ENCODE peak calls at places on chromosomes 16 and 17, in nine cellular contexts. One of them, this sample, is unnamed.
A peak's percentile ranks its signal among the peaks of the same experiment; 100 is the strongest.

GRCh38 chr16:83833921-83834320 is 26.1 kb downstream of the HSBP1 start:
- DNase-seq in HFF-Myc: no peak
- DNase-seq in astrocyte of the spinal cord: no peak
- DNase-seq in thoracic aorta: no peak
- DNase-seq in naive thymus-derived CD8-positive, alpha-beta T cell: no peak
- DNase-seq in tibial artery: no peak
- DNase-seq in stimulated activated CD4-positive, alpha-beta T cell treated with anti-CD3 and anti-CD28 coated beads, Interleukin-12 subunit alpha, Interleukin-12 subunit beta, amount 100 ng/mL, for 4 hours: no peak
- DNase-seq in CD8-positive, alpha-beta T cell: no peak
- DNase-seq in fibroblast of pulmonary artery: no peak
- DNase-seq in this sample: no peak

GRCh38 chr16:69610356-69610755 is 44.6 kb downstream of the NFAT5 start:
- DNase-seq in HFF-Myc: no peak
- DNase-seq in astrocyte of the spinal cord: no peak
- DNase-seq in thoracic aorta: no peak
- DNase-seq in naive thymus-derived CD8-positive, alpha-beta T cell: no peak
- DNase-seq in tibial artery: no peak
- DNase-seq in stimulated activated CD4-positive, alpha-beta T cell treated with anti-CD3 and anti-CD28 coated beads, Interleukin-12 subunit alpha, Interleukin-12 subunit beta, amount 100 ng/mL, for 4 hours: no peak
- DNase-seq in CD8-positive, alpha-beta T cell: no peak
- DNase-seq in fibroblast of pulmonary artery: no peak
- DNase-seq in this sample: no peak

GRCh38 chr16:84730406-84731106 is 30.8 kb downstream of the USP10 start:
- DNase-seq in HFF-Myc: peak; percentile 62
- DNase-seq in astrocyte of the spinal cord: peak; percentile 93
- DNase-seq in thoracic aorta: no peak
- DNase-seq in naive thymus-derived CD8-positive, alpha-beta T cell: no peak
- DNase-seq in tibial artery: peak; percentile 77
- DNase-seq in stimulated activated CD4-positive, alpha-beta T cell treated with anti-CD3 and anti-CD28 coated beads, Interleukin-12 subunit alpha, Interleukin-12 subunit beta, amount 100 ng/mL, for 4 hours: no peak
- DNase-seq in CD8-positive, alpha-beta T cell: no peak
- DNase-seq in fibroblast of pulmonary artery: peak; percentile 95
- DNase-seq in this sample: no peak

GRCh38 chr17:4766199-4766598 is 5.5 kb upstream of the TM4SF5 start:
- DNase-seq in HFF-Myc: no peak
- DNase-seq in astrocyte of the spinal cord: no peak
- DNase-seq in thoracic aorta: no peak
- DNase-seq in naive thymus-derived CD8-positive, alpha-beta T cell: no peak
- DNase-seq in tibial artery: no peak
- DNase-seq in stimulated activated CD4-positive, alpha-beta T cell treated with anti-CD3 and anti-CD28 coated beads, Interleukin-12 subunit alpha, Interleukin-12 subunit beta, amount 100 ng/mL, for 4 hours: no peak
- DNase-seq in CD8-positive, alpha-beta T cell: no peak
- DNase-seq in fibroblast of pulmonary artery: no peak
- DNase-seq in this sample: no peak

GRCh38 chr16:89197033-89197632 is 3.2 kb downstream of the SLC22A31 start:
- DNase-seq in HFF-Myc: no peak
- DNase-seq in astrocyte of the spinal cord: no peak
- DNase-seq in thoracic aorta: no peak
- DNase-seq in naive thymus-derived CD8-positive, alpha-beta T cell: no peak
- DNase-seq in tibial artery: no peak
- DNase-seq in stimulated activated CD4-positive, alpha-beta T cell treated with anti-CD3 and anti-CD28 coated beads, Interleukin-12 subunit alpha, Interleukin-12 subunit beta, amount 100 ng/mL, for 4 hours: no peak
- DNase-seq in CD8-positive, alpha-beta T cell: no peak
- DNase-seq in fibroblast of pulmonary artery: no peak
- DNase-seq in this sample: no peak

GRCh38 chr17:16585796-16586195 is 16.8 kb upstream of the ZNF287 start:
- DNase-seq in HFF-Myc: no peak
- DNase-seq in astrocyte of the spinal cord: no peak
- DNase-seq in thoracic aorta: no peak
- DNase-seq in naive thymus-derived CD8-positive, alpha-beta T cell: no peak
- DNase-seq in tibial artery: peak; percentile 49
- DNase-seq in stimulated activated CD4-positive, alpha-beta T cell treated with anti-CD3 and anti-CD28 coated beads, Interleukin-12 subunit alpha, Interleukin-12 subunit beta, amount 100 ng/mL, for 4 hours: no peak
- DNase-seq in CD8-positive, alpha-beta T cell: no peak
- DNase-seq in fibroblast of pulmonary artery: peak; percentile 21
- DNase-seq in this sample: no peak

GRCh38 chr16:90023078-90023447 is 3.8 kb upstream of the DBNDD1 start:
- DNase-seq in HFF-Myc: no peak
- DNase-seq in astrocyte of the spinal cord: no peak
- DNase-seq in thoracic aorta: no peak
- DNase-seq in naive thymus-derived CD8-positive, alpha-beta T cell: no peak
- DNase-seq in tibial artery: no peak
- DNase-seq in stimulated activated CD4-positive, alpha-beta T cell treated with anti-CD3 and anti-CD28 coated beads, Interleukin-12 subunit alpha, Interleukin-12 subunit beta, amount 100 ng/mL, for 4 hours: no peak
- DNase-seq in CD8-positive, alpha-beta T cell: no peak
- DNase-seq in fibroblast of pulmonary artery: no peak
- DNase-seq in this sample: no peak

GRCh38 chr17:36683387-36683786 is 82.0 kb downstream of the MRM1 start:
- DNase-seq in HFF-Myc: no peak
- DNase-seq in astrocyte of the spinal cord: no peak
- DNase-seq in thoracic aorta: no peak
- DNase-seq in naive thymus-derived CD8-positive, alpha-beta T cell: no peak
- DNase-seq in tibial artery: no peak
- DNase-seq in stimulated activated CD4-positive, alpha-beta T cell treated with anti-CD3 and anti-CD28 coated beads, Interleukin-12 subunit alpha, Interleukin-12 subunit beta, amount 100 ng/mL, for 4 hours: no peak
- DNase-seq in CD8-positive, alpha-beta T cell: no peak
- DNase-seq in fibroblast of pulmonary artery: no peak
- DNase-seq in this sample: peak; percentile 17

GRCh38 chr16:57865746-57866528 is 63.6 kb upstream of the KIFC3 start:
- DNase-seq in HFF-Myc: no peak
- DNase-seq in astrocyte of the spinal cord: no peak
- DNase-seq in thoracic aorta: no peak
- DNase-seq in naive thymus-derived CD8-positive, alpha-beta T cell: no peak
- DNase-seq in tibial artery: no peak
- DNase-seq in stimulated activated CD4-positive, alpha-beta T cell treated with anti-CD3 and anti-CD28 coated beads, Interleukin-12 subunit alpha, Interleukin-12 subunit beta, amount 100 ng/mL, for 4 hours: no peak
- DNase-seq in CD8-positive, alpha-beta T cell: no peak
- DNase-seq in fibroblast of pulmonary artery: no peak
- DNase-seq in this sample: no peak

GRCh38 chr17:72520665-72521303 is 400.0 kb downstream of the SOX9 start:
- DNase-seq in HFF-Myc: no peak
- DNase-seq in astrocyte of the spinal cord: no peak
- DNase-seq in thoracic aorta: no peak
- DNase-seq in naive thymus-derived CD8-positive, alpha-beta T cell: no peak
- DNase-seq in tibial artery: no peak
- DNase-seq in stimulated activated CD4-positive, alpha-beta T cell treated with anti-CD3 and anti-CD28 coated beads, Interleukin-12 subunit alpha, Interleukin-12 subunit beta, amount 100 ng/mL, for 4 hours: no peak
- DNase-seq in CD8-positive, alpha-beta T cell: no peak
- DNase-seq in fibroblast of pulmonary artery: no peak
- DNase-seq in this sample: no peak

GRCh38 chr16:29806641-29807425 is 504 bp downstream of the MAZ start:
- DNase-seq in HFF-Myc: no peak
- DNase-seq in astrocyte of the spinal cord: peak; percentile 64
- DNase-seq in thoracic aorta: no peak
- DNase-seq in naive thymus-derived CD8-positive, alpha-beta T cell: peak; percentile 42
- DNase-seq in tibial artery: no peak
- DNase-seq in stimulated activated CD4-positive, alpha-beta T cell treated with anti-CD3 and anti-CD28 coated beads, Interleukin-12 subunit alpha, Interleukin-12 subunit beta, amount 100 ng/mL, for 4 hours: peak; percentile 58
- DNase-seq in CD8-positive, alpha-beta T cell: peak; percentile 42
- DNase-seq in fibroblast of pulmonary artery: no peak
- DNase-seq in this sample: no peak

GRCh38 chr16:75311383-75311938 is 60.0 kb upstream of the BCAR1 start:
- DNase-seq in HFF-Myc: no peak
- DNase-seq in astrocyte of the spinal cord: no peak
- DNase-seq in thoracic aorta: no peak
- DNase-seq in naive thymus-derived CD8-positive, alpha-beta T cell: no peak
- DNase-seq in tibial artery: no peak
- DNase-seq in stimulated activated CD4-positive, alpha-beta T cell treated with anti-CD3 and anti-CD28 coated beads, Interleukin-12 subunit alpha, Interleukin-12 subunit beta, amount 100 ng/mL, for 4 hours: no peak
- DNase-seq in CD8-positive, alpha-beta T cell: no peak
- DNase-seq in fibroblast of pulmonary artery: peak; percentile 53
- DNase-seq in this sample: no peak

GRCh38 chr16:12587646-12588277 is 215.9 kb downstream of the CPPED1 start:
- DNase-seq in HFF-Myc: no peak
- DNase-seq in astrocyte of the spinal cord: no peak
- DNase-seq in thoracic aorta: no peak
- DNase-seq in naive thymus-derived CD8-positive, alpha-beta T cell: no peak
- DNase-seq in tibial artery: no peak
- DNase-seq in stimulated activated CD4-positive, alpha-beta T cell treated with anti-CD3 and anti-CD28 coated beads, Interleukin-12 subunit alpha, Interleukin-12 subunit beta, amount 100 ng/mL, for 4 hours: no peak
- DNase-seq in CD8-positive, alpha-beta T cell: no peak
- DNase-seq in fibroblast of pulmonary artery: no peak
- DNase-seq in this sample: no peak

GRCh38 chr17:36001109-36001735 is at the start of gene CCL15:
- DNase-seq in HFF-Myc: no peak
- DNase-seq in astrocyte of the spinal cord: no peak
- DNase-seq in thoracic aorta: no peak
- DNase-seq in naive thymus-derived CD8-positive, alpha-beta T cell: no peak
- DNase-seq in tibial artery: no peak
- DNase-seq in stimulated activated CD4-positive, alpha-beta T cell treated with anti-CD3 and anti-CD28 coated beads, Interleukin-12 subunit alpha, Interleukin-12 subunit beta, amount 100 ng/mL, for 4 hours: no peak
- DNase-seq in CD8-positive, alpha-beta T cell: no peak
- DNase-seq in fibroblast of pulmonary artery: no peak
- DNase-seq in this sample: no peak

GRCh38 chr16:88650749-88651275 is at the start of gene CYBA:
- DNase-seq in HFF-Myc: no peak
- DNase-seq in astrocyte of the spinal cord: peak; percentile 28
- DNase-seq in thoracic aorta: no peak
- DNase-seq in naive thymus-derived CD8-positive, alpha-beta T cell: peak; percentile 79
- DNase-seq in tibial artery: peak; percentile 70
- DNase-seq in stimulated activated CD4-positive, alpha-beta T cell treated with anti-CD3 and anti-CD28 coated beads, Interleukin-12 subunit alpha, Interleukin-12 subunit beta, amount 100 ng/mL, for 4 hours: peak; percentile 76
- DNase-seq in CD8-positive, alpha-beta T cell: peak; percentile 79
- DNase-seq in fibroblast of pulmonary artery: peak; percentile 41
- DNase-seq in this sample: peak; percentile 97

GRCh38 chr16:64437706-64438329 is 684.0 kb downstream of the CDH11 start:
- DNase-seq in HFF-Myc: no peak
- DNase-seq in astrocyte of the spinal cord: no peak
- DNase-seq in thoracic aorta: no peak
- DNase-seq in naive thymus-derived CD8-positive, alpha-beta T cell: no peak
- DNase-seq in tibial artery: no peak
- DNase-seq in stimulated activated CD4-positive, alpha-beta T cell treated with anti-CD3 and anti-CD28 coated beads, Interleukin-12 subunit alpha, Interleukin-12 subunit beta, amount 100 ng/mL, for 4 hours: no peak
- DNase-seq in CD8-positive, alpha-beta T cell: no peak
- DNase-seq in fibroblast of pulmonary artery: no peak
- DNase-seq in this sample: no peak

GRCh38 chr17:28497931-28498330 is 8.2 kb upstream of the FOXN1 start:
- DNase-seq in HFF-Myc: no peak
- DNase-seq in astrocyte of the spinal cord: no peak
- DNase-seq in thoracic aorta: no peak
- DNase-seq in naive thymus-derived CD8-positive, alpha-beta T cell: no peak
- DNase-seq in tibial artery: no peak
- DNase-seq in stimulated activated CD4-positive, alpha-beta T cell treated with anti-CD3 and anti-CD28 coated beads, Interleukin-12 subunit alpha, Interleukin-12 subunit beta, amount 100 ng/mL, for 4 hours: no peak
- DNase-seq in CD8-positive, alpha-beta T cell: no peak
- DNase-seq in fibroblast of pulmonary artery: no peak
- DNase-seq in this sample: no peak

GRCh38 chr17:11742891-11743290 is 144.6 kb downstream of the DNAH9 start:
- DNase-seq in HFF-Myc: no peak
- DNase-seq in astrocyte of the spinal cord: no peak
- DNase-seq in thoracic aorta: no peak
- DNase-seq in naive thymus-derived CD8-positive, alpha-beta T cell: no peak
- DNase-seq in tibial artery: no peak
- DNase-seq in stimulated activated CD4-positive, alpha-beta T cell treated with anti-CD3 and anti-CD28 coated beads, Interleukin-12 subunit alpha, Interleukin-12 subunit beta, amount 100 ng/mL, for 4 hours: no peak
- DNase-seq in CD8-positive, alpha-beta T cell: no peak
- DNase-seq in fibroblast of pulmonary artery: no peak
- DNase-seq in this sample: no peak

GRCh38 chr17:73365934-73366623 is 54.3 kb upstream of the CDC42EP4 start:
- DNase-seq in HFF-Myc: no peak
- DNase-seq in astrocyte of the spinal cord: peak; percentile 31
- DNase-seq in thoracic aorta: no peak
- DNase-seq in naive thymus-derived CD8-positive, alpha-beta T cell: no peak
- DNase-seq in tibial artery: no peak
- DNase-seq in stimulated activated CD4-positive, alpha-beta T cell treated with anti-CD3 and anti-CD28 coated beads, Interleukin-12 subunit alpha, Interleukin-12 subunit beta, amount 100 ng/mL, for 4 hours: no peak
- DNase-seq in CD8-positive, alpha-beta T cell: no peak
- DNase-seq in fibroblast of pulmonary artery: peak; percentile 20
- DNase-seq in this sample: peak; percentile 69

GRCh38 chr17:29170682-29171081 is 9.5 kb downstream of the MYO18A start:
- DNase-seq in HFF-Myc: no peak
- DNase-seq in astrocyte of the spinal cord: no peak
- DNase-seq in thoracic aorta: no peak
- DNase-seq in naive thymus-derived CD8-positive, alpha-beta T cell: no peak
- DNase-seq in tibial artery: no peak
- DNase-seq in stimulated activated CD4-positive, alpha-beta T cell treated with anti-CD3 and anti-CD28 coated beads, Interleukin-12 subunit alpha, Interleukin-12 subunit beta, amount 100 ng/mL, for 4 hours: no peak
- DNase-seq in CD8-positive, alpha-beta T cell: no peak
- DNase-seq in fibroblast of pulmonary artery: no peak
- DNase-seq in this sample: no peak

GRCh38 chr16:56451753-56452689 is 667 bp downstream of the OGFOD1 start:
- DNase-seq in HFF-Myc: peak; percentile 14
- DNase-seq in astrocyte of the spinal cord: peak; percentile 41
- DNase-seq in thoracic aorta: peak; percentile 15
- DNase-seq in naive thymus-derived CD8-positive, alpha-beta T cell: no peak
- DNase-seq in tibial artery: peak; percentile 26
- DNase-seq in stimulated activated CD4-positive, alpha-beta T cell treated with anti-CD3 and anti-CD28 coated beads, Interleukin-12 subunit alpha, Interleukin-12 subunit beta, amount 100 ng/mL, for 4 hours: no peak
- DNase-seq in CD8-positive, alpha-beta T cell: no peak
- DNase-seq in fibroblast of pulmonary artery: peak; percentile 31
- DNase-seq in this sample: no peak

GRCh38 chr17:59425085-59425901 is 93.8 kb downstream of the YPEL2 start:
- DNase-seq in HFF-Myc: no peak
- DNase-seq in astrocyte of the spinal cord: peak; percentile 32
- DNase-seq in thoracic aorta: no peak
- DNase-seq in naive thymus-derived CD8-positive, alpha-beta T cell: no peak
- DNase-seq in tibial artery: peak; percentile 43
- DNase-seq in stimulated activated CD4-positive, alpha-beta T cell treated with anti-CD3 and anti-CD28 coated beads, Interleukin-12 subunit alpha, Interleukin-12 subunit beta, amount 100 ng/mL, for 4 hours: no peak
- DNase-seq in CD8-positive, alpha-beta T cell: no peak
- DNase-seq in fibroblast of pulmonary artery: peak; percentile 72
- DNase-seq in this sample: no peak

This sample was measured in left lung.